ENCODE peak calls at places on chromosomes 13 and 19, in nine cellular contexts. J, K, Z, V, P, R, C, A and U are unnamed samples.

GRCh38 chr19:49339364-49340068 is 4.3 kb downstream of the CD37 start:
- DNase-seq in J (peak; percentile 75), K (peak; percentile 88), Z (peak; percentile 77), V (peak; percentile 83), P (peak; percentile 84), R (peak; percentile 88), C (peak; percentile 91), A (peak; percentile 90), U (peak; percentile 48)

GRCh38 chr13:99220199-99220931 is 19.7 kb downstream of the UBAC2 start:
- DNase-seq in J (no peak), K (no peak), Z (no peak), V (no peak), P (no peak), R (no peak), C (no peak), A (no peak), U (no peak)

GRCh38 chr19:11710313-11710712 is 28.4 kb downstream of the ZNF823 start:
- DNase-seq in J (no peak), K (no peak), Z (no peak), V (no peak), P (no peak), R (no peak), C (no peak), A (no peak), U (no peak)

GRCh38 chr13:38348890-38349289 is 761 bp upstream of the UFM1 start:
- DNase-seq in J (no peak), K (no peak), Z (no peak), V (no peak), P (no peak), R (no peak), C (peak; percentile 15), A (no peak), U (peak; percentile 4)

GRCh38 chr19:42846597-42846996 is 32.9 kb downstream of the PSG1 start:
- DNase-seq in J (no peak), K (no peak), Z (no peak), V (no peak), P (no peak), R (no peak), C (no peak), A (no peak), U (no peak)

GRCh38 chr19:32870154-32870573 is 597 bp upstream of the SLC7A9 start:
- DNase-seq in J (peak; percentile 80), K (no peak), Z (no peak), V (peak; percentile 30), P (no peak), R (no peak), C (no peak), A (peak; percentile 31), U (no peak)

GRCh38 chr13:57409656-57410055 is 221.9 kb upstream of the PCDH17 start:
- DNase-seq in J (no peak), K (no peak), Z (no peak), V (no peak), P (no peak), R (no peak), C (no peak), A (no peak), U (no peak)

GRCh38 chr13:60654405-60654804 is 257.4 kb downstream of the TDRD3 start:
- DNase-seq in J (no peak), K (no peak), Z (peak; percentile 44), V (peak; percentile 68), P (peak; percentile 56), R (peak; percentile 25), C (peak; percentile 42), A (no peak), U (no peak)

GRCh38 chr13:51524846-51525566 is 59.3 kb upstream of the WDFY2 start:
- DNase-seq in J (no peak), K (no peak), Z (no peak), V (no peak), P (no peak), R (no peak), C (no peak), A (no peak), U (no peak)

GRCh38 chr19:7010722-7011593 is 10.3 kb downstream of the MBD3L2B start:
- DNase-seq in J (no peak), K (no peak), Z (no peak), V (no peak), P (no peak), R (no peak), C (no peak), A (no peak), U (no peak)

GRCh38 chr19:10963865-10964264 is 3.0 kb downstream of the SMARCA4 start:
- DNase-seq in J (no peak), K (no peak), Z (no peak), V (no peak), P (no peak), R (no peak), C (no peak), A (no peak), U (no peak)

GRCh38 chr13:112638919-112639318 is 50.9 kb upstream of the ATP11A start:
- DNase-seq in J (no peak), K (no peak), Z (no peak), V (no peak), P (no peak), R (no peak), C (no peak), A (no peak), U (no peak)

DNA sequence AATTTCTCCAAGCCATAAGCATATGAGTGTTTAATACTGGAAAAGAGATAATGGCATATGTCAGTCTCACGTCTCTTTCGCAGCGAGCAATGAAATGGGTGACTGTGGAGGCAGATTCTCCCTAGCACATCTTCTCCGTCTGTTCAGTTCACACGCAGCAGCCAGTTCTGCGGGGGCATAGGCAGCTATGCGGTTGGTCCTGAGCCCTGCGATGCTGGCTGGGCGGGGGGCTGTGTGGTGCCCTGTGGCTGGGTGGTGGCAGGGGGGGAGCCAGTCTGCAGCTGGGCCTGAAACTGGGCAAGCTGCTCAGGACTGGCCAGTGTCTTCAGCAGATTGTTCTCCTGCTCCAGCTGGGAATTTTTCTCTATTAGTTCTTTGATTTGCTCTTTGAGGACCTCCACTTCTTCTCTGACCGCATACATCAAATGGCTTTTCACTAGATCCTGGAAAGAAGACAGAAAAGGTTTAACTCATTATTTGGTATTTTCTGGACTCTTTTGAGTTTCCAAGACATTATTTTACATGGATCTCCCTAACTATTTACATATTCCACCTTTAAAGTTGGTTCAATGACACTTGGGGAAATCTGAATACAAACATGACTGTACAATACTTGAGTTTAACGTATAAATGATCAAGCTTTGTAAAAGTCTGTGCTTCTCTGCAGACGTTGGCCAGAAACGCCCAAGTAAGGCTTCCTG is 61.0 kb downstream of the SERP2 start:
- DNase-seq in J (no peak), K (no peak), Z (no peak), V (peak; percentile 56), P (no peak), R (no peak), C (no peak), A (no peak), U (no peak)
- H3K4me3 ChIP-seq in J (peak overlapping the region; percentile 71), K (peak overlapping the region; percentile 80), Z (peak overlapping the region; percentile 65), V (peak overlapping the region; percentile 96), P (no peak overlapping the region), R (peak overlapping the region; percentile 86), C (no peak overlapping the region), A (peak overlapping the region; percentile 73), U (peak overlapping the region; percentile 36)

DNA sequence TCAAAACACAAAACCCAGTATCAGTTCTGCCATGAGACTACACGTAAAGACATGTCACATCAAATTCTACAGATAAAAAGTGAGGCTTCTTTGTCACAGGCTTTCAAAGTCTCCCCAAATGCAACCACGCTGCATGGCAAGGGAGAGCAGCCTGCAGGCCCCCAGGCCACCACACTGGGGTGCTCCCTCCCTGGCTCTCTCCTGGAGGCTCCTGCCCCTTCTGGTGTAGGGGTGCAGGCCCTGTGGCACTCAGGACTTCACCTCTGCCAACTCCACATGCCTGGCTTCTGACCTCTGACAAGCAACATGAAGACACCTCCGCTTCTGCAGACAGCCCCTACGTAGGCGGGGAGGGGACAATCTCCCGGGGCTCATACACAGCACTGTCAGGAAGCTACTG is 14.3 kb downstream of the AKAP8 start:
- DNase-seq in J (no peak), K (no peak), Z (no peak), V (no peak), P (no peak), R (no peak), C (no peak), A (no peak), U (no peak)
- TF ChIP-seq CTCF in J (no peak), K (no peak), Z (no peak), V (no peak), P (no peak), R (no peak), C (no peak), A (no peak), U (no peak)

GRCh38 chr19:3981373-3981735 is 3.9 kb downstream of the EEF2 start:
- DNase-seq in J (no peak), K (no peak), Z (no peak), V (no peak), P (no peak), R (no peak), C (no peak), A (no peak), U (no peak)
- H3K4me3 ChIP-seq in J (no peak overlapping the region), K (no peak overlapping the region), Z (no peak overlapping the region), V (no peak overlapping the region), P (no peak overlapping the region), R (no peak overlapping the region), C (no peak overlapping the region), A (no peak overlapping the region), U (no peak overlapping the region)

GRCh38 chr13:82356667-82357066 is 1525.6 kb downstream of the SLITRK1 start:
- DNase-seq in J (no peak), K (no peak), Z (no peak), V (no peak), P (no peak), R (no peak), C (no peak), A (no peak), U (no peak)
- TF ChIP-seq CTCF in J (no peak), K (no peak), Z (no peak), V (peak; percentile 48), P (no peak), R (no peak), C (no peak), A (no peak), U (no peak)

GRCh38 chr19:19514881-19515763 is at the start of gene TSSK6:
- DNase-seq in J (no peak), K (peak; percentile 74), Z (no peak), V (no peak), P (no peak), R (no peak), C (no peak), A (peak; percentile 70), U (no peak)

GRCh38 chr19:19514215-19514633 is 1.1 kb downstream of the TSSK6 start:
- DNase-seq in J (no peak), K (peak; percentile 75), Z (no peak), V (no peak), P (peak; percentile 83), R (peak; percentile 93), C (peak; percentile 36), A (peak; percentile 85), U (no peak)

GRCh38 chr19:19515764-19516519 is at the start of gene NDUFA13:
- DNase-seq in J (peak; percentile 96), K (peak; percentile 96), Z (peak; percentile 97), V (peak; percentile 95), P (peak; percentile 93), R (peak; percentile 93), C (peak; percentile 94), A (peak; percentile 96), U (peak; percentile 94)

GRCh38 chr19:19513671-19514070 is 1.7 kb downstream of the TSSK6 start:
- DNase-seq in J (no peak), K (no peak), Z (no peak), V (no peak), P (no peak), R (no peak), C (no peak), A (no peak), U (no peak)

DNA sequence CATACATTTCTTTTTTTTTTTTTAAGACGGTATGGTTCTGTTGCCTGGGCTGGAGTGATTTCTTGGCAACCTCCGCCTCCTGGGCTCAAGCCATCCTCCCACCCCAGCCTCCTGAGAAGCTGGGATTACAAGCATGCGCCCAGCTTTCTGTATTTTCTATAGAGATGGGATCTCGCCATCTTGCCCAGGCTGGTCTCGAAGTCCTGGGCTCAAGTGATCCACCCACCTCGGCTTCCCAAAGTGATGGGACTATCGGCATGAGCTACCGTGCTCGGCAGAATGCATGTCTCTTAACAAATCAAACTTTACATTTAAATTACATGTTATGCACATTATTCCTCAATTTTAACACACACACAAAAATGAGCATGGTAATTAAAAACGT is 1.2 kb downstream of the NDUFA13 start:
- DNase-seq in J (no peak), K (no peak), Z (no peak), V (no peak), P (no peak), R (no peak), C (no peak), A (no peak), U (no peak)
- H3K4me3 ChIP-seq in J (peak overlapping the region; percentile 87), K (peak overlapping the region; percentile 75), Z (peak overlapping the region; percentile 61), V (peak overlapping the region; percentile 94), P (no peak overlapping the region), R (peak overlapping the region; percentile 92), C (no peak overlapping the region), A (peak overlapping the region; percentile 76), U (peak overlapping the region; percentile 92)